ENCODE peak calls at places on chromosomes 4 and X, in six cellular contexts. Z, U, P, D, E and X are unnamed samples.

GRCh38 chr4:2619459-2619858 is 83.0 kb downstream of the FAM193A start:
- DNase-seq in Z (no peak), U (no peak), P (no peak), D (no peak), E (no peak), X (no peak)

GRCh38 chrX:40471965-40472648 is 108.7 kb upstream of the ATP6AP2 start:
- DNase-seq in Z (peak), U (peak), P (peak), D (peak), E (no peak), X (no peak)

GRCh38 chrX:43809463-43809862 is 72.8 kb downstream of the MAOB start:
- DNase-seq in Z (no peak), U (no peak), P (no peak), D (peak), E (no peak), X (no peak)

GRCh38 chr4:86283341-86283740 is 76.5 kb downstream of the MAPK10 start:
- DNase-seq in Z (no peak), U (no peak), P (no peak), D (no peak), E (no peak), X (no peak)

GRCh38 chr4:8328866-8329559 is 59.5 kb downstream of the HTRA3 start:
- DNase-seq in Z (no peak), U (no peak), P (no peak), D (no peak), E (no peak), X (no peak)

GRCh38 chr4:110586137-110586850 is 36.6 kb downstream of the PITX2 start:
- DNase-seq in Z (peak), U (no peak), P (no peak), D (peak), E (no peak), X (no peak)

GRCh38 chrX:56763556-56764152 is 34.6 kb downstream of the NBDY start:
- DNase-seq in Z (no peak), U (no peak), P (no peak), D (no peak), E (peak), X (peak)

GRCh38 chr4:85734446-85734845 is 259.5 kb downstream of the ARHGAP24 start:
- DNase-seq in Z (no peak), U (no peak), P (no peak), D (no peak), E (no peak), X (no peak)

GRCh38 chr4:88759039-88759631 is 61.5 kb upstream of the NAP1L5 start:
- DNase-seq in Z (no peak), U (no peak), P (no peak), D (peak), E (no peak), X (no peak)

GRCh38 chr4:145829629-145830395 is 108.8 kb downstream of the ZNF827 start:
- DNase-seq in Z (no peak), U (no peak), P (no peak), D (no peak), E (no peak), X (no peak)

GRCh38 chr4:188986271-188986689 is 847.0 kb downstream of the TRIML1 start:
- DNase-seq in Z (no peak), U (no peak), P (no peak), D (no peak), E (no peak), X (no peak)

GRCh38 chrX:53580742-53581504 is 105.6 kb downstream of the HUWE1 start:
- DNase-seq in Z (no peak), U (no peak), P (peak), D (no peak), E (no peak), X (no peak)

GRCh38 chr4:123102897-123103489 is 180.6 kb upstream of the NUDT6 start:
- DNase-seq in Z (peak), U (no peak), P (no peak), D (peak), E (no peak), X (no peak)

GRCh38 chr4:103626296-103626695 is 93.5 kb downstream of the TACR3 start:
- DNase-seq in Z (no peak), U (no peak), P (no peak), D (no peak), E (no peak), X (no peak)

GRCh38 chr4:158130204-158130603 is 42.6 kb downstream of the GASK1B start:
- DNase-seq in Z (no peak), U (no peak), P (no peak), D (no peak), E (no peak), X (no peak)

GRCh38 chr4:3360741-3361140 is 67.9 kb downstream of the RGS12 start:
- DNase-seq in Z (no peak), U (no peak), P (no peak), D (no peak), E (no peak), X (no peak)

GRCh38 chr4:83128235-83128929 is 13.9 kb upstream of the PLAC8 start:
- DNase-seq in Z (no peak), U (no peak), P (no peak), D (peak), E (no peak), X (no peak)

GRCh38 chr4:3291969-3292570 is 751 bp upstream of the RGS12 start:
- DNase-seq in Z (peak), U (peak), P (peak), D (peak), E (no peak), X (no peak)

GRCh38 chr4:43337707-43338106 is 445.2 kb downstream of the GRXCR1 start:
- DNase-seq in Z (no peak), U (no peak), P (no peak), D (peak), E (no peak), X (no peak)

GRCh38 chr4:37454263-37454800 is 209.8 kb downstream of the NWD2 start:
- DNase-seq in Z (no peak), U (no peak), P (no peak), D (no peak), E (no peak), X (no peak)

GRCh38 chr4:110196206-110196870 is 2.1 kb downstream of the ELOVL6 start:
- DNase-seq in Z (peak), U (peak), P (peak), D (no peak), E (peak), X (no peak)